ENCODE peak calls at places on chromosomes 11 and 22, in nine cellular contexts. D is esophagus squamous epithelium, E is MM.1S, J is omental fat pad, Y is Peyer's patch, W is A549, M is mammary epithelial cell, F is nephron progenitor cell, U is progenitor cell of endocrine pancreas. R is an unnamed sample.

GRCh38 chr11:113179181-113179701 is 135.1 kb upstream of the TTC12 start:
- DNase-seq in D (no peak), E (no peak), J (no peak), Y (no peak), W (no peak), M (no peak), F (no peak), U (no peak), R (no peak)

GRCh38 chr22:45444168-45444567 is 30.7 kb downstream of the RIBC2 start:
- DNase-seq in D (no peak), E (no peak), J (no peak), Y (no peak), W (no peak), M (no peak), F (no peak), U (no peak), R (no peak)

GRCh38 chr22:35944458-35944857 is 84.2 kb downstream of the RBFOX2 start:
- DNase-seq in D (no peak), E (no peak), J (no peak), Y (no peak), W (no peak), M (no peak), F (no peak), U (no peak), R (no peak)

GRCh38 chr22:44347098-44347497 is 34.3 kb upstream of the SHISAL1 start:
- DNase-seq in D (no peak), E (no peak), J (no peak), Y (no peak), W (no peak), M (no peak), F (no peak), U (no peak), R (no peak)

GRCh38 chr11:68457898-68458249 is 2.7 kb upstream of the PPP6R3 start:
- DNase-seq in D (no peak), E (no peak), J (no peak), Y (peak), W (no peak), M (no peak), F (no peak), U (no peak), R (no peak)

GRCh38 chr22:46675479-46675878 is 55.3 kb downstream of the GRAMD4 start:
- DNase-seq in D (no peak), E (no peak), J (no peak), Y (no peak), W (no peak), M (no peak), F (no peak), U (no peak), R (no peak)

GRCh38 chr11:47241740-47242400 is 6.7 kb downstream of the ACP2 start:
- DNase-seq in D (no peak), E (no peak), J (no peak), Y (no peak), W (no peak), M (peak), F (no peak), U (no peak), R (no peak)

GRCh38 chr11:129888451-129888850 is 6.9 kb downstream of the NFRKB start:
- DNase-seq in D (no peak), E (no peak), J (no peak), Y (no peak), W (no peak), M (no peak), F (no peak), U (no peak), R (no peak)

GRCh38 chr11:46367244-46367915 is 14.1 kb upstream of the MDK start:
- DNase-seq in D (no peak), E (no peak), J (peak), Y (peak), W (no peak), M (no peak), F (peak), U (peak), R (peak)

GRCh38 chr11:129729823-129730222 is 85.8 kb upstream of the TMEM45B start:
- DNase-seq in D (no peak), E (no peak), J (no peak), Y (no peak), W (no peak), M (no peak), F (no peak), U (no peak), R (no peak)

GRCh38 chr22:28911777-28912669 is 28.7 kb downstream of the ZNRF3 start:
- DNase-seq in D (no peak), E (no peak), J (no peak), Y (no peak), W (peak), M (no peak), F (no peak), U (no peak), R (peak)

GRCh38 chr22:38422615-38423511 is 32.1 kb downstream of the KCNJ4 start:
- DNase-seq in D (no peak), E (no peak), J (no peak), Y (peak), W (no peak), M (no peak), F (no peak), U (no peak), R (no peak)

GRCh38 chr11:134387501-134387900 is 24.5 kb downstream of the B3GAT1 start:
- DNase-seq in D (no peak), E (no peak), J (no peak), Y (no peak), W (no peak), M (no peak), F (no peak), U (no peak), R (no peak)

GRCh38 chr11:101870510-101870909 is 44.3 kb upstream of the CEP126 start:
- DNase-seq in D (no peak), E (no peak), J (no peak), Y (peak), W (peak), M (peak), F (no peak), U (no peak), R (no peak)

GRCh38 chr11:38598413-38598812 is 2000.4 kb upstream of the RAG2 start:
- DNase-seq in D (no peak), E (no peak), J (no peak), Y (no peak), W (no peak), M (no peak), F (no peak), U (no peak), R (no peak)

GRCh38 chr22:40183029-40183581 is 5.4 kb downstream of the TNRC6B start:
- DNase-seq in D (no peak), E (no peak), J (no peak), Y (no peak), W (no peak), M (peak), F (no peak), U (no peak), R (peak)

GRCh38 chr22:27546157-27546556 is 255.4 kb downstream of the MN1 start:
- DNase-seq in D (no peak), E (no peak), J (no peak), Y (no peak), W (no peak), M (no peak), F (no peak), U (no peak), R (no peak)

GRCh38 chr22:37636186-37636948 is 3.1 kb upstream of the SH3BP1 start:
- DNase-seq in D (no peak), E (peak), J (no peak), Y (peak), W (no peak), M (no peak), F (no peak), U (no peak), R (no peak)

GRCh38 chr11:75632450-75632849 is 36.4 kb downstream of the MAP6 start:
- DNase-seq in D (no peak), E (no peak), J (no peak), Y (no peak), W (no peak), M (no peak), F (no peak), U (no peak), R (no peak)

GRCh38 chr11:587978-588380 is 11.7 kb downstream of the PHRF1 start:
- DNase-seq in D (no peak), E (no peak), J (no peak), Y (peak), W (peak), M (no peak), F (no peak), U (no peak), R (no peak)

GRCh38 chr11:71065794-71066193 is 186.6 kb downstream of the SHANK2 start:
- DNase-seq in D (no peak), E (no peak), J (no peak), Y (no peak), W (no peak), M (no peak), F (no peak), U (no peak), R (no peak)

GRCh38 chr11:95732930-95733602 is 56.5 kb downstream of the FAM76B start:
- DNase-seq in D (no peak), E (no peak), J (no peak), Y (no peak), W (no peak), M (no peak), F (no peak), U (no peak), R (no peak)

GRCh38 chr22:36803358-36803757 is 13.5 kb downstream of the PVALB start:
- DNase-seq in D (no peak), E (no peak), J (no peak), Y (no peak), W (no peak), M (no peak), F (no peak), U (no peak), R (no peak)

GRCh38 chr11:84865791-84866535 is 761.2 kb downstream of the DLG2 start:
- DNase-seq in D (no peak), E (no peak), J (no peak), Y (no peak), W (no peak), M (no peak), F (no peak), U (no peak), R (no peak)

GRCh38 chr11:109972939-109973338 is 120.3 kb upstream of the ZC3H12C start:
- DNase-seq in D (no peak), E (no peak), J (no peak), Y (no peak), W (no peak), M (no peak), F (no peak), U (no peak), R (no peak)

GRCh38 chr11:25794804-25795203 is 537.1 kb upstream of the ANO3 start:
- DNase-seq in D (no peak), E (no peak), J (no peak), Y (no peak), W (no peak), M (no peak), F (no peak), U (no peak), R (no peak)

GRCh38 chr22:24059121-24059520 is 48.0 kb downstream of the CABIN1 start:
- DNase-seq in D (no peak), E (no peak), J (no peak), Y (no peak), W (no peak), M (no peak), F (no peak), U (no peak), R (no peak)

GRCh38 chr11:44521148-44521547 is 44.3 kb upstream of the CD82 start:
- DNase-seq in D (no peak), E (no peak), J (no peak), Y (no peak), W (no peak), M (no peak), F (no peak), U (no peak), R (no peak)

GRCh38 chr11:36162909-36163434 is 126.3 kb downstream of the COMMD9 start:
- DNase-seq in D (no peak), E (no peak), J (no peak), Y (no peak), W (no peak), M (no peak), F (no peak), U (no peak), R (no peak)

GRCh38 chr22:29387921-29388758 is at the start of gene AP1B1:
- DNase-seq in D (peak), E (peak), J (peak), Y (peak), W (peak), M (peak), F (peak), U (peak), R (peak)

GRCh38 chr11:36596880-36597279 is 1.2 kb downstream of the RAG2 start:
- DNase-seq in D (no peak), E (no peak), J (no peak), Y (no peak), W (no peak), M (no peak), F (no peak), U (no peak), R (no peak)

GRCh38 chr22:33105501-33105911 is 47.3 kb upstream of the SYN3 start:
- DNase-seq in D (no peak), E (no peak), J (no peak), Y (no peak), W (no peak), M (peak), F (peak), U (no peak), R (no peak)

GRCh38 chr11:70423523-70424505 is 25.5 kb downstream of the CTTN start:
- DNase-seq in D (no peak), E (no peak), J (no peak), Y (no peak), W (no peak), M (peak), F (no peak), U (no peak), R (no peak)

GRCh38 chr11:103875855-103876510 is 160.5 kb upstream of the DDI1 start:
- DNase-seq in D (no peak), E (peak), J (no peak), Y (peak), W (no peak), M (no peak), F (no peak), U (no peak), R (no peak)

GRCh38 chr11:69962152-69962551 is 116.0 kb upstream of the ANO1 start:
- DNase-seq in D (no peak), E (no peak), J (no peak), Y (peak), W (peak), M (peak), F (no peak), U (no peak), R (no peak)

GRCh38 chr11:117908959-117909610 is 20.1 kb downstream of the TMPRSS13 start:
- DNase-seq in D (no peak), E (no peak), J (no peak), Y (peak), W (no peak), M (no peak), F (no peak), U (no peak), R (no peak)

GRCh38 chr22:22508274-22509176 is at the start of gene ZNF280B:
- DNase-seq in D (peak), E (peak), J (no peak), Y (peak), W (peak), M (peak), F (peak), U (peak), R (peak)
- TF ChIP-seq CTCF in D (no peak), E (peak), J (no peak), Y (peak), W (peak), M (no peak), F (peak), U (peak), R (peak)

GRCh38 chr11:64770120-64770519 is 8.2 kb downstream of the SF1 start:
- DNase-seq in D (no peak), E (no peak), J (no peak), Y (no peak), W (no peak), M (no peak), F (no peak), U (no peak), R (peak)

GRCh38 chr11:64767344-64768299 is 7.8 kb upstream of the PYGM start:
- DNase-seq in D (no peak), E (no peak), J (peak), Y (peak), W (no peak), M (no peak), F (peak), U (peak), R (peak)

GRCh38 chr11:64766881-64767280 is 7.1 kb upstream of the PYGM start:
- DNase-seq in D (no peak), E (no peak), J (no peak), Y (peak), W (no peak), M (no peak), F (no peak), U (no peak), R (peak)

GRCh38 chr11:64768300-64768694 is 8.5 kb upstream of the PYGM start:
- DNase-seq in D (no peak), E (no peak), J (no peak), Y (no peak), W (no peak), M (no peak), F (no peak), U (no peak), R (no peak)

DNA sequence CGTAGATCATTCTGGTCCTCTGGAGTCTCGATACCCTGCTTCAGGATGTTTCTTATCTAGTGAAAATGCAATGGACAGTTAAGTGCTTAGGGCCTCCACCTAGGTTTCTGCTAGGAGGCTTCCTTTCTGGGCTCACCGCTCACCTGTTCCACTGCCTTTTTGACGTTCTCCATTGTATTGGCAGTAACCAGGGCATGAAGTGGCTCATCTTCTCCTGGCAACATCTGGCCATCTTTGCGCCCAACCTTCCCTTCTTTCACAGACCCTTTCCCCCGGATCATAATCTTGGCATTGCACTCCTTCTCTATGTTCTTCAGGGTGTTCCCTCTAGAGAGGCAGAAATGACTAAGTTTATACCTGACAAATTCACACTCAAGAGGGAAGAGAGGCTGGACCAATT is 9.1 kb downstream of the SF1 start:
- DNase-seq in D (no peak), E (no peak), J (no peak), Y (no peak), W (no peak), M (no peak), F (no peak), U (no peak), R (no peak)
- TF ChIP-seq CTCF in D (no peak), E (no peak), J (no peak), Y (no peak), W (no peak), M (no peak), F (no peak), U (no peak), R (no peak)

GRCh38 chr22:30704978-30705377 is 10.3 kb downstream of the OSBP2 start:
- DNase-seq in D (no peak), E (no peak), J (no peak), Y (no peak), W (no peak), M (no peak), F (no peak), U (no peak), R (no peak)

GRCh38 chr22:30701872-30702271 is 7.2 kb downstream of the OSBP2 start:
- DNase-seq in D (no peak), E (no peak), J (no peak), Y (no peak), W (no peak), M (peak), F (no peak), U (no peak), R (no peak)

GRCh38 chr22:30702856-30703255 is 8.2 kb downstream of the OSBP2 start:
- DNase-seq in D (no peak), E (no peak), J (no peak), Y (no peak), W (no peak), M (no peak), F (no peak), U (no peak), R (no peak)

DNA sequence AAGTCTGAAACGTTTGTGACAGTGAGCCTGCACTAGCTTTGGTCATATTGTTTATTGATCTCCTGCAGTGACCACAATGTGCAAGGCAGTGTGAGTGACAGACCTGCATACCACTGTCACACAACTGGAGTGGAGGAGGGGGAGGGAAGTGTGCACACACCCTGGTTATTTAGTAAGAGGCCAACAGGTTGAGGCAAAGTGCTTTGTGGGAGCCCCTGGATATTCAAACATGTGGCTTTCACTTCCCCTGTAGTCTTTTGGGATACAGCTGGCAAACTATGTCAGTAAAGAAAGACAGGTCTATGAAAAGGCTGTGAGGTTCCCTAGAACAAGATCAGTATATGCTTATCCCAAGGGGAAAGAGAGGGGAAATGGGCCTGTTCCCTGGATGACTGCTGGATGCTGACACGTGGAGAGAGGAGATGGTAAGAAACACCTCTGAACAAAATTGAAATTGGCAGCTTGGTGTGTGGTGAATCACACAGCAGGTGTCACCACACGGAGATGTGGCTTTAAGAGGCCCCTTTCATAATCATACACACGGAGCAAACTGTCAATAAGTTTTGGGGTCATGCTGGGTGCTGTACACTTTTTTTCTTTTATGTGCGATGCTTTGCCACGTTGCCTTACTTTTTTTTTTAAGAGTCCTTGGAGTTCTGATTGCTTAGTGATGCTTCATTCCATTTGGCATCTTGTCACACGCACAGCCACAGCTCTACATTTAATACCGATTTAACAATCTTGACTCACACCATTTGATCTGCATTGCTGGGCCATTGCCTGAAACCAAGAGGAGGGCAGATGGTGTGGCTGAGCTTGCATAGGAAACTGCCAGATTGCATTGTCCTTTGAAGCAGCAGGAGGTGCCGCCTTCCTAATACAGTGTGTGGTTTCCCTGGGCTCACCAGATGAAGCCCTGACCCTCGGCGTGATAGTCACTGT is 11.3 kb downstream of the OSBP2 start:
- DNase-seq in D (no peak), E (peak), J (no peak), Y (no peak), W (no peak), M (no peak), F (no peak), U (no peak), R (no peak)
- TF ChIP-seq CTCF in D (no peak), E (no peak), J (no peak), Y (no peak), W (no peak), M (no peak), F (no peak), U (no peak), R (no peak)

GRCh38 chr11:19565639-19566038 is 147.0 kb upstream of the NAV2 start:
- DNase-seq in D (no peak), E (no peak), J (no peak), Y (no peak), W (no peak), M (no peak), F (no peak), U (no peak), R (no peak)
- TF ChIP-seq CTCF in D (no peak), E (no peak), J (no peak), Y (no peak), W (no peak), M (no peak), F (no peak), U (no peak), R (no peak)